ENCODE peak calls at places on chromosomes 12 and 14, in six cellular contexts. L, A, C, O, V and T are unnamed samples.

GRCh38 chr12:124906606-124907261 is 7.7 kb downstream of the UBC start:
- DNase-seq in L (peak), A (peak), C (peak), O (peak), V (peak), T (peak)

GRCh38 chr12:52258335-52258901 is 16.0 kb upstream of the KRT86 start:
- DNase-seq in L (peak), A (peak), C (peak), O (no peak), V (no peak), T (no peak)

GRCh38 chr14:51846631-51847488 is 13.6 kb upstream of the GNG2 start:
- DNase-seq in L (peak), A (peak), C (no peak), O (peak), V (no peak), T (no peak)

GRCh38 chr14:104591506-104592291 is 12.1 kb downstream of the C14orf180 start:
- DNase-seq in L (no peak), A (no peak), C (no peak), O (no peak), V (no peak), T (no peak)

GRCh38 chr12:77102691-77103090 is 37.3 kb upstream of the E2F7 start:
- DNase-seq in L (peak), A (peak), C (no peak), O (no peak), V (peak), T (peak)

GRCh38 chr12:22333751-22334695 is 484 bp downstream of the ST8SIA1 start:
- DNase-seq in L (no peak), A (no peak), C (peak), O (no peak), V (no peak), T (no peak)

GRCh38 chr14:91173867-91174266 is 60.0 kb downstream of the DGLUCY start:
- DNase-seq in L (no peak), A (no peak), C (no peak), O (no peak), V (no peak), T (no peak)

GRCh38 chr12:50282581-50283229 is 615 bp downstream of the LIMA1 start:
- DNase-seq in L (peak), A (peak), C (no peak), O (no peak), V (peak), T (peak)

GRCh38 chr14:21382886-21383847 is 652 bp downstream of the SUPT16H start:
- DNase-seq in L (peak), A (peak), C (peak), O (peak), V (peak), T (peak)

GRCh38 chr14:20305265-20306078 is at the start of gene TTC5:
- DNase-seq in L (peak), A (peak), C (peak), O (peak), V (peak), T (peak)

GRCh38 chr12:12683298-12683697 is 12.7 kb downstream of the GPR19 start:
- DNase-seq in L (no peak), A (no peak), C (no peak), O (no peak), V (no peak), T (no peak)

GRCh38 chr12:1443421-1444141 is 150.8 kb downstream of the FBXL14 start:
- DNase-seq in L (peak), A (peak), C (no peak), O (no peak), V (peak), T (no peak)

GRCh38 chr14:55438066-55438683 is 2.2 kb downstream of the TBPL2 start:
- DNase-seq in L (peak), A (peak), C (no peak), O (peak), V (peak), T (peak)

GRCh38 chr14:105439710-105440553 is 20.3 kb downstream of the MTA1 start:
- DNase-seq in L (no peak), A (peak), C (no peak), O (no peak), V (no peak), T (no peak)

DNA sequence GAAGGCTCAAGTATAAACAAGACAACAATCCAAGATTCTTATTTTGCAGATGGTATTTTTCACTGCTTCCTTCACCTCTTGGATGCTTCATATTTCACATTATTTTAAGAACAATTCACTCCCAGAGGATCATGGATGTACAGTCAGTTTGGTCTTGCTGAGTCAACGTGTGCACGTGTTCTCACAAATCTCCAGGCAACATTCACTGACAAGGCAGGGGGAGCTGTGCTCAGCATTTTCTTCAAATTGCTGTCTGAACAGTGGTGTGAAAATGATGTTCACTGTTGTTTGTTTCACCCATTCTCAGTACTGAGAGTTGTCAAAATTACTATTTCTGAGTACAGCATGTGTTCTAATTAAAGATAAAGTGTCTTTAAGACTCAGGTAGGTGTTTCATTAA is 118.3 kb upstream of the SLC38A4 start:
- DNase-seq in L (peak), A (peak), C (no peak), O (no peak), V (peak), T (peak)
- TF ChIP-seq CTCF in L (peak), A (peak), C (no peak), O (no peak), V (peak), T (no peak)

DNA sequence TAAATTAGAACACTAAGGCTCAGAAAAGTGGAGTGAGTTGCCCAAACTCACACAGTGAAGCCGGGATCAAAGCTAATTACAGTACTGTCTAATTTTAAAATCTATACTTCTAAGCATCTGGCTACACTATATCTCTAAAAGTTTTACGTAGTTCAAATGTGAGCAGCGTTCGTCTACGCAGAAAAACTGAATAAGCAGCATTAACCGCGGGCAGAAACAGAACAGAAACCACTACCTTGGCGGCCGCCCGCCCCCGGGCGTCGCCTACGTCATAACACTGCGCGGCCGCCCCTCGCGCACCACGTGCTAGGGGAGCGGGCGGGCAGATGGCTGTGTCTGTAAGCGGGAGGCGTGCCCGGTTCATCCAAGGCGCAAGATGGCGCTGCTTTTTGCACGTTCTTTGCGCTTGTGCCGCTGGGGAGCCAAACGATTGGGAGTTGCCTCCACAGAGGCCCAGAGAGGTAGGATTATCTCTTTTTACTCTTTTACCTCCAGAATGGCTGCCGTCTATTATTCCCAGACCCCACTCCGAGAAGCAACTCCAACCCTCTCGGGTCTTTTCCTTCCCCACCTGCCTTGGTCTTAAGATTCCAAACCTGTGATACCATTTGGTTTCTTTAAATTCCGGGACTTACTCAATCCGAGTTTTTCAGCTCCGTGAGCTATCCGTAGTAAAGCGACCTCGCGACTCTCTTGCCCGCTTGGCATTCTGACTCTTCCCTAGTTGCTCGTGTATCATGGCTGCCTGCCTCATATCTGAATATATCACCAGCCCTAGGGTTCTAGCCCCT is at the start of gene SPRYD4:
- DNase-seq in L (peak), A (peak), C (peak), O (peak), V (peak), T (peak)
- TF ChIP-seq CTCF in L (peak), A (peak), C (peak), O (no peak), V (peak), T (peak)

GRCh38 chr12:3131129-3131528 is 54.0 kb downstream of the TSPAN9 start:
- DNase-seq in L (no peak), A (no peak), C (no peak), O (no peak), V (no peak), T (no peak)

GRCh38 chr12:3133410-3133793 is 56.2 kb downstream of the TSPAN9 start:
- DNase-seq in L (peak), A (peak), C (no peak), O (no peak), V (no peak), T (no peak)

GRCh38 chr12:3134126-3134525 is 56.9 kb downstream of the TSPAN9 start:
- DNase-seq in L (no peak), A (no peak), C (no peak), O (no peak), V (no peak), T (no peak)

GRCh38 chr12:3134526-3135135 is 57.5 kb downstream of the TSPAN9 start:
- DNase-seq in L (no peak), A (no peak), C (no peak), O (no peak), V (no peak), T (no peak)

DNA sequence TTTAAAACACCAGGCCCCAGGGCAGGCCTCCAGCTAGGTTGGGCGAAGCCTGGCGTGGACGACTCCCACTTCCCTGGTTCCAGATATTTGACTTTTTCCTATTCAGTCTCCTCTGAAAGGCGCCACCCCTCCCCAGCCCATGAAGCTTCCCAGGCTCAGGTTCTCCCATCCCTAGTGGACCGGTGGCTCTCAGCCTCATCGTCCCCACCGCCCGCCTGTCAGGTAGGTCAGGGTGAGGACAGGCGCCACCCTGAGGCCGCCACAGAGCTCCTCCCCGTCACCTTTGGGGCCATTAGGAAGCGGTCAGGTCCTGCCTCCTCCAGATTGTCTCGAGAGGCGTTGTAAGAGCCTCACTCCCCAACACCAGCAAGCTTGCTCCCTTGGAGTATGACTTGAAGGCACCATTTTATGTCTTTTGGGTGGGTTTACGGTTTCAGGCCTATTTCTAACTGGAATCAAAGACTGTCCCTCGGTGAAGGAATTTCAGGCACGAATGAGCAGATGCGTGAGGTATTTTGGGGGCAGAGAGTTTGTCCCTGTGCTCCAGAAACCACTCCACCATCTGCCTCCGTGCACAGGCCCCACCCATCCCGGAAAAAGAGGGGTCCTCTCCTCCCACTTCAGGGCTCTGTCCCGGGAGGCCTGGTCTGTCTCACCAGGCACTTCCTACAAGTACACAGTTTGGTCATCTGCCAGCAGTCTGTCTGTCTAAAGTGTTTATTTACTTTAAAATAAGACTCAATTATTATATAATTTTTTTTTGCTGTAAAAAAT is 55.6 kb downstream of the TSPAN9 start:
- DNase-seq in L (peak), A (peak), C (no peak), O (no peak), V (peak), T (no peak)
- TF ChIP-seq CTCF in L (no peak), A (no peak), C (no peak), O (no peak), V (no peak), T (no peak)

GRCh38 chr14:80350707-80351106 is 139.4 kb upstream of the DIO2 start:
- DNase-seq in L (peak), A (no peak), C (no peak), O (no peak), V (no peak), T (no peak)

GRCh38 chr14:80358112-80358511 is 146.8 kb upstream of the DIO2 start:
- DNase-seq in L (no peak), A (no peak), C (no peak), O (no peak), V (no peak), T (no peak)

DNA sequence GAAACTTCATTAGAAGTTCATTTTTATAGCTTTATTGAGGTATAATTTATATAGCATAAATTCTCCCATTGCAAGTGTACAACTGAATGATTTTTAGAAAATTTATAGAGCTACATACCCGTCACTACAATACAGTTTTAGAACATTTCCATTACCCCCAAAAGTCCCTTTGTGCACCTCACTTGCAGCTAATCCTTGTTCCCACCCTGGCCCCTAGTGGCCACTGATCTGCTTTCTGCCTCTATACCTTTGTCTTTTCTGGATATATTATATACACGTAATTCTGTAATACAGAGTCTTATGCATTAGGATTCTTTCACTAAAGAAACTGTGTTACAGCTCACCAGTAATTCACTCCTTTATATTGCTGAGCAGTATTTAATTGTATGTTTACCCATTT is 145.1 kb upstream of the DIO2 start:
- DNase-seq in L (peak), A (no peak), C (no peak), O (peak), V (peak), T (no peak)
- TF ChIP-seq CTCF in L (peak), A (peak), C (no peak), O (no peak), V (peak), T (no peak)